ENCODE peak calls at places on chromosomes 2 and 18, in four cellular contexts. One of them, this sample, is unnamed.

GRCh38 chr2:111168528-111168929 is 47.8 kb downstream of the BCL2L11 start:
- DNase-seq in OCI-LY7: peak; percentile 12
- DNase-seq in RWPE2: no peak
- DNase-seq in astrocyte of the spinal cord: peak; percentile 78
- DNase-seq in this sample: peak; percentile 77

GRCh38 chr2:131034122-131035051 is 58.9 kb downstream of the FAM168B start:
- DNase-seq in OCI-LY7: no peak
- DNase-seq in RWPE2: no peak
- DNase-seq in astrocyte of the spinal cord: no peak
- DNase-seq in this sample: no peak

GRCh38 chr2:174815524-174815923 is 51.3 kb upstream of the CHRNA1 start:
- DNase-seq in OCI-LY7: no peak
- DNase-seq in RWPE2: no peak
- DNase-seq in astrocyte of the spinal cord: no peak
- DNase-seq in this sample: peak; percentile 35

GRCh38 chr2:170973492-170974303 is 44.6 kb downstream of the GORASP2 start:
- DNase-seq in OCI-LY7: peak; percentile 87
- DNase-seq in RWPE2: peak; percentile 82
- DNase-seq in astrocyte of the spinal cord: peak; percentile 78
- DNase-seq in this sample: peak; percentile 58

GRCh38 chr18:12694032-12694431 is 8.5 kb downstream of the CEP76 start:
- DNase-seq in OCI-LY7: no peak
- DNase-seq in RWPE2: no peak
- DNase-seq in astrocyte of the spinal cord: no peak
- DNase-seq in this sample: no peak

GRCh38 chr2:121285077-121285449 is at the start of gene TFCP2L1:
- DNase-seq in OCI-LY7: peak; percentile 60
- DNase-seq in RWPE2: no peak
- DNase-seq in astrocyte of the spinal cord: no peak
- DNase-seq in this sample: no peak

GRCh38 chr2:6454286-6454990 is 411.3 kb downstream of the CMPK2 start:
- DNase-seq in OCI-LY7: no peak
- DNase-seq in RWPE2: no peak
- DNase-seq in astrocyte of the spinal cord: no peak
- DNase-seq in this sample: no peak

GRCh38 chr18:13414542-13414941 is 196.0 kb downstream of the LDLRAD4 start:
- DNase-seq in OCI-LY7: no peak
- DNase-seq in RWPE2: no peak
- DNase-seq in astrocyte of the spinal cord: no peak
- DNase-seq in this sample: no peak

GRCh38 chr2:57809230-57809629 is 237.4 kb upstream of the VRK2 start:
- DNase-seq in OCI-LY7: no peak
- DNase-seq in RWPE2: no peak
- DNase-seq in astrocyte of the spinal cord: no peak
- DNase-seq in this sample: no peak

GRCh38 chr2:198775737-198776136 is 682.0 kb downstream of the SATB2 start:
- DNase-seq in OCI-LY7: no peak
- DNase-seq in RWPE2: no peak
- DNase-seq in astrocyte of the spinal cord: no peak
- DNase-seq in this sample: no peak

GRCh38 chr2:181157326-181157725 is 176.9 kb downstream of the UBE2E3 start:
- DNase-seq in OCI-LY7: no peak
- DNase-seq in RWPE2: no peak
- DNase-seq in astrocyte of the spinal cord: no peak
- DNase-seq in this sample: no peak

GRCh38 chr2:231929961-231930600 is 3.9 kb upstream of the NPPC start:
- DNase-seq in OCI-LY7: peak; percentile 41
- DNase-seq in RWPE2: peak; percentile 25
- DNase-seq in astrocyte of the spinal cord: no peak
- DNase-seq in this sample: no peak

GRCh38 chr2:152573168-152573567 is 144.1 kb downstream of the PRPF40A start:
- DNase-seq in OCI-LY7: no peak
- DNase-seq in RWPE2: no peak
- DNase-seq in astrocyte of the spinal cord: peak; percentile 74
- DNase-seq in this sample: peak; percentile 90

GRCh38 chr2:223101340-223102039 is 49.5 kb downstream of the KCNE4 start:
- DNase-seq in OCI-LY7: peak; percentile 16
- DNase-seq in RWPE2: peak; percentile 67
- DNase-seq in astrocyte of the spinal cord: peak; percentile 45
- DNase-seq in this sample: peak; percentile 25

GRCh38 chr18:23938046-23938756 is 76.4 kb upstream of the TTC39C start:
- DNase-seq in OCI-LY7: peak; percentile 27
- DNase-seq in RWPE2: no peak
- DNase-seq in astrocyte of the spinal cord: no peak
- DNase-seq in this sample: no peak

GRCh38 chr2:70043252-70043875 is 43.9 kb upstream of the PCBP1 start:
- DNase-seq in OCI-LY7: no peak
- DNase-seq in RWPE2: no peak
- DNase-seq in astrocyte of the spinal cord: no peak
- DNase-seq in this sample: no peak

GRCh38 chr2:68912732-68913131 is 40.0 kb downstream of the GKN2 start:
- DNase-seq in OCI-LY7: no peak
- DNase-seq in RWPE2: no peak
- DNase-seq in astrocyte of the spinal cord: no peak
- DNase-seq in this sample: no peak

GRCh38 chr2:119242276-119243119 is 18.9 kb downstream of the STEAP3 start:
- DNase-seq in OCI-LY7: no peak
- DNase-seq in RWPE2: no peak
- DNase-seq in astrocyte of the spinal cord: no peak
- DNase-seq in this sample: no peak

GRCh38 chr18:76496200-76496890 is 1.3 kb upstream of the ZNF516 start:
- DNase-seq in OCI-LY7: peak; percentile 64
- DNase-seq in RWPE2: no peak
- DNase-seq in astrocyte of the spinal cord: peak; percentile 69
- DNase-seq in this sample: peak; percentile 52

GRCh38 chr2:169002151-169002738 is 28.9 kb downstream of the ABCB11 start:
- DNase-seq in OCI-LY7: no peak
- DNase-seq in RWPE2: no peak
- DNase-seq in astrocyte of the spinal cord: no peak
- DNase-seq in this sample: no peak

GRCh38 chr2:43798300-43798699 is 24.5 kb downstream of the DYNC2LI1 start:
- DNase-seq in OCI-LY7: no peak
- DNase-seq in RWPE2: no peak
- DNase-seq in astrocyte of the spinal cord: no peak
- DNase-seq in this sample: no peak

GRCh38 chr2:72770879-72771461 is 54.9 kb downstream of the EXOC6B start:
- DNase-seq in OCI-LY7: peak; percentile 61
- DNase-seq in RWPE2: no peak
- DNase-seq in astrocyte of the spinal cord: peak; percentile 75
- DNase-seq in this sample: peak; percentile 63

DNA sequence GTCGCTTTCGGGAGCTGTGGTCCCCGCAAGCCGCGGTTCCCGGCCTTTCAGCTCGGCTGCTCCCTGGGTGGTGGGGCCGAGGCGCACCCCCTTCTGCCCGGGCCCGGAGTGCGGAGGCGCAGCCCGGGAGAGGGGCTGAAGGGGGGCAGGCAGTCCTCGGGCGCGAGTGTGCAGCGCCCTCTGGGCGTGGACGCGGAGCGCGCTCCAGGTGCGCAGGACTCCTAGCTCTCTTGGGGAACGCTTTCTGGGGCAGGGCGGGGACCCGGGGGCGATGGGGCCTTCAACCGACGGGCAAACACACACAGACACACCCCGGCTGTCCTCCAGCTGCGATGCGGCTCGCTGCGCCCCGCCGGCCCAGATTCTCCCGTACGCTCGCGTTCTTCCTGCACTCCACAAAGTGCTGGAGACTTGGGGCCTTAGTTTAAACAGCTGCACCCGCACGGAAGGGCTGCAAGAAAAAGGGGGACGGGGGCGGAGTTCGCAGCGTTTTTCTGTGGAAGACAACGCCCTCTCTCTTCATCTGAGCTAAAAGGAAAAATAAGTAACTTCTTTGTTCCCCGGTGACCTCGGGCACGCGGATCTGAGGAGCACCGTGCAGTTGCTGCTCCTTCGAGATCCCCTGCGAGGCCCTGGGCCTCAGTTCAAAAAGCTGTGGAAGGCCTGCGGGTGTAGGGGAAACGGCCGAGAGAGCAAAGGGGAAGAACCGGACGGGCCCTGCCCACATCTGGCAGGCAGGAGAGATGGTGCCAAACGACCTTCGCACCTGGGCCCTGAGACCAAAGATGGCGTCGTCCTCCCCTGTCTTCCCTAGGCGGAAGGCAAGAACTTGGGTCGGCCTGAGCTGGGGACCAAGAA is 593 bp upstream of the SDC1 start:
- DNase-seq in OCI-LY7: peak; percentile 29
- DNase-seq in RWPE2: peak; percentile 83
- DNase-seq in astrocyte of the spinal cord: peak; percentile 64
- DNase-seq in this sample: peak; percentile 21
- TF ChIP-seq CTCF in OCI-LY7: peak; percentile 65
- TF ChIP-seq CTCF in RWPE2: peak; percentile 87
- TF ChIP-seq CTCF in astrocyte of the spinal cord: peak; percentile 63
- TF ChIP-seq CTCF in this sample: peak; percentile 78

DNA sequence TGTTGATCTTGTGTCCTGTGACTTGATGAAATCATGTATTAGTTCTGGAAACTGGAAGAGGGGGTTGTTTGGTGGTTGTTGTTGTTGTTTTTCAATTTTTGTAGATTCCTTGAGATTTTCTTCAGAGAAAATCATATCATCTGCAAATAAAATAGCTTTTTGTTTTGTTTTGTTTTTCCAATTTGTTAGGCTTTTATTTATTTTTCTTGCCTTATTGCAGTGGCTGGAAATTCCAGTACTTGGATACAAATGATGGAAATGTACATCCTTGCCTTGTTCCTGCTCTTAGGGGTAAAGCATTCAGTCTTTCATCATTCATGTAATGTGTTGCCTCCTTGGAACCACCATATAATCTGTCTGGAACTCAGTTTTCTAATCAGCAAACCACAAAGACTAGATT is 50.3 kb upstream of the TRIB2 start:
- DNase-seq in OCI-LY7: no peak
- DNase-seq in RWPE2: no peak
- DNase-seq in astrocyte of the spinal cord: no peak
- DNase-seq in this sample: no peak
- TF ChIP-seq CTCF in OCI-LY7: no peak
- TF ChIP-seq CTCF in RWPE2: no peak
- TF ChIP-seq CTCF in astrocyte of the spinal cord: no peak
- TF ChIP-seq CTCF in this sample: no peak

GRCh38 chr18:31741096-31741735 is 19.5 kb downstream of the SLC25A52 start:
- DNase-seq in OCI-LY7: peak; percentile 13
- DNase-seq in RWPE2: no peak
- DNase-seq in astrocyte of the spinal cord: peak; percentile 43
- DNase-seq in this sample: peak; percentile 4
- TF ChIP-seq CTCF in OCI-LY7: peak; percentile 72
- TF ChIP-seq CTCF in RWPE2: peak; percentile 86
- TF ChIP-seq CTCF in astrocyte of the spinal cord: peak; percentile 77
- TF ChIP-seq CTCF in this sample: peak; percentile 95

DNA sequence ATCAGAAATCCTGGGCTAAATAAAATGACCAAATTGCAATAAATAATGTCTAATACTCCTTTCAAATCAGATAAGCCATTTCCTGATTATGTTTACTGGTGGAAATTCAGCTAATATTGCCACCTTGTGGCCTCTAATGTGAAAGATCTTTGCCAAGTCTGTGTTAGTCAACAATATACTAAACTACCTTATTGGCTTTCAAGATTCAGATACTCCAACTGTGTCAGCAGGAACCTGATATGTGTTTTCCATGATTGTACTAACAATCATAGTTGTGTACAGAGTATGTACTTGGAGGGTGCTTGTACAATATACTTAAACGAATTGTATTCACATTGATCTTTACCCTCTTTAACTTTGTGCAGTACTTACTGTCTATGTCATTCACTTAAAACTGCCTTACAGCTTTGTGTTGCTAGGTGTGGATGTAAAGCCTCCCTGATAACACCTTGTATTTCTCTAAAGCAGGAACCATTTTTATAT is 75.4 kb upstream of the C2orf15 start:
- DNase-seq in OCI-LY7: peak; percentile 59
- DNase-seq in RWPE2: no peak
- DNase-seq in astrocyte of the spinal cord: peak; percentile 48
- DNase-seq in this sample: peak; percentile 57
- TF ChIP-seq CTCF in OCI-LY7: peak; percentile 84
- TF ChIP-seq CTCF in RWPE2: peak; percentile 73
- TF ChIP-seq CTCF in astrocyte of the spinal cord: peak; percentile 40
- TF ChIP-seq CTCF in this sample: peak; percentile 76

GRCh38 chr2:179022685-179023084 is 27.3 kb downstream of the CCDC141 start:
- DNase-seq in OCI-LY7: no peak
- DNase-seq in RWPE2: no peak
- DNase-seq in astrocyte of the spinal cord: no peak
- DNase-seq in this sample: no peak

GRCh38 chr2:179019260-179019659 is 30.7 kb downstream of the CCDC141 start:
- DNase-seq in OCI-LY7: no peak
- DNase-seq in RWPE2: no peak
- DNase-seq in astrocyte of the spinal cord: no peak
- DNase-seq in this sample: no peak

GRCh38 chr2:179021258-179021657 is 28.7 kb downstream of the CCDC141 start:
- DNase-seq in OCI-LY7: peak; percentile 42
- DNase-seq in RWPE2: no peak
- DNase-seq in astrocyte of the spinal cord: no peak
- DNase-seq in this sample: no peak

GRCh38 chr2:179017958-179018357 is 32.0 kb downstream of the CCDC141 start:
- DNase-seq in OCI-LY7: no peak
- DNase-seq in RWPE2: no peak
- DNase-seq in astrocyte of the spinal cord: no peak
- DNase-seq in this sample: no peak

DNA sequence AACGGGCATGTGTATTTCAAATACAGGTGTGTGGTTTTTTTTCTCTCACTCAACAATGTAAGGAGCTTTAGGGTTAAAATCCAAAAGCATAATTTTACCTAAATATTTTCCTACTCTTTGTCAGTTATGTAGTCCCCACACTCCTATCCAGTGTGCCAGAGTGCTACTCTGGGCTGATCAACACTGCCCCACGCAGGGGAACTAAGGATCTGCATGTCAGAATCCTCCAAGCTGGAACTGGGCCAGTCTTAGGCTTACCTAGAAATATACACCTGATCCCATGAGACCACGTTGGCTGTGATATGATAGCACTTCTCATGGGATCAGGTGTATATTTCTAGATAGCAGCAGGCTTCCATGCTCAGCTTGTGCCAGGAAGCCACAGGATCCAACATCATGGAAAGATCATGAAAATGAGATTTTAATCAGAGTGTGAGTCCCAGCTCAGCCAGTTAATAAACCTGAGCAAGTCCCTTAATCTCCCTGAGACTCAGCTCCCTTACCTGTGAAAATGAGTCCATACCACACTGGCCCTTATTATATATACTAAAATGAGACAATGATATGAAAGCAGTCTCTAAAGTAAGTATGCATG is 29.7 kb downstream of the CCDC141 start:
- DNase-seq in OCI-LY7: peak; percentile 60
- DNase-seq in RWPE2: no peak
- DNase-seq in astrocyte of the spinal cord: no peak
- DNase-seq in this sample: no peak
- TF ChIP-seq CTCF in OCI-LY7: peak; percentile 81
- TF ChIP-seq CTCF in RWPE2: peak; percentile 37
- TF ChIP-seq CTCF in astrocyte of the spinal cord: peak; percentile 53
- TF ChIP-seq CTCF in this sample: peak; percentile 43

DNA sequence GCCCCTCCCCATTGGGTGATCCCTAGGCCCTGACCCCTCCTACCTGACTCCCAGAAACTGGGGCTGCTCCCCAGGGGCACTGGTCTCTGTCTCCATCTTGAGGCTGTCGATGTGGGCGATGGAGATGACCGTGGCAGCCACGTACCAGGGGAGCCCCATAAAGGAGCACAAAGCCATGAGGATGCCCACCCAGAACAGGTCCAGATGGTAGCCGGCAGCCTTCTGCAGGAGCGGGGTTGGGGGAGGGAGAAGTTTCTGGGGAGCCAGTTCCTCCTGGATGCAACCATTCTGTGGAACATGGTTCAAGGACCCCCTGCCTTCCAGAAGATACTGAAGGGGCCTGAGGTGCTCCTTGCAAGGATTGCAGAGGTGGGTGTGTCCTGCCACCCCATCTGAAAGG is 34.0 kb downstream of the MTHFD2 start:
- DNase-seq in OCI-LY7: no peak
- DNase-seq in RWPE2: no peak
- DNase-seq in astrocyte of the spinal cord: no peak
- DNase-seq in this sample: no peak
- TF ChIP-seq CTCF in OCI-LY7: no peak
- TF ChIP-seq CTCF in RWPE2: no peak
- TF ChIP-seq CTCF in astrocyte of the spinal cord: no peak
- TF ChIP-seq CTCF in this sample: no peak

GRCh38 chr2:237865623-237866041 is 6.2 kb downstream of the RAMP1 start:
- DNase-seq in OCI-LY7: no peak
- DNase-seq in RWPE2: no peak
- DNase-seq in astrocyte of the spinal cord: no peak
- DNase-seq in this sample: no peak
- TF ChIP-seq CTCF in OCI-LY7: peak; percentile 21
- TF ChIP-seq CTCF in RWPE2: no peak
- TF ChIP-seq CTCF in astrocyte of the spinal cord: peak; percentile 30
- TF ChIP-seq CTCF in this sample: no peak